ENCODE peak calls at places on chromosomes 11 and 22, in nine cellular contexts. B, T, S, I, X, L, U, M and W are unnamed samples.

GRCh38 chr22:22023581-22024137 is 41.1 kb upstream of the TOP3B start:
- DNase-seq in B (no peak), T (no peak), S (no peak), I (no peak), X (no peak), L (no peak), U (no peak), M (no peak), W (no peak)

GRCh38 chr22:49942565-49943404 is 17.8 kb upstream of the PIM3 start:
- DNase-seq in B (no peak), T (no peak), S (no peak), I (no peak), X (no peak), L (no peak), U (no peak), M (no peak), W (no peak)

GRCh38 chr11:13928566-13929251 is 33.8 kb upstream of the SPON1 start:
- DNase-seq in B (no peak), T (peak; percentile 67), S (peak; percentile 20), I (peak; percentile 54), X (peak; percentile 29), L (no peak), U (peak; percentile 16), M (no peak), W (no peak)

GRCh38 chr11:69481393-69481844 is at the start of gene LINC01488:
- DNase-seq in B (no peak), T (no peak), S (no peak), I (no peak), X (no peak), L (no peak), U (no peak), M (no peak), W (no peak)

GRCh38 chr11:128451651-128452470 is 135.5 kb downstream of the ETS1 start:
- DNase-seq in B (no peak), T (no peak), S (no peak), I (no peak), X (no peak), L (no peak), U (no peak), M (no peak), W (peak; percentile 81)

GRCh38 chr22:44616882-44617655 is 84.9 kb upstream of the PRR5 start:
- DNase-seq in B (no peak), T (no peak), S (no peak), I (no peak), X (no peak), L (no peak), U (no peak), M (no peak), W (no peak)

GRCh38 chr11:61054927-61055562 is 47.2 kb upstream of the CD5 start:
- DNase-seq in B (no peak), T (no peak), S (no peak), I (no peak), X (no peak), L (no peak), U (no peak), M (no peak), W (peak; percentile 57)

GRCh38 chr22:25564979-25565677 is 653 bp downstream of the GRK3 start:
- DNase-seq in B (peak; percentile 52), T (no peak), S (no peak), I (no peak), X (no peak), L (no peak), U (peak; percentile 9), M (no peak), W (peak; percentile 70)

GRCh38 chr11:1682225-1682901 is 14.6 kb upstream of the KRTAP5-6 start:
- DNase-seq in B (no peak), T (no peak), S (no peak), I (no peak), X (no peak), L (no peak), U (no peak), M (no peak), W (no peak)

GRCh38 chr22:23305321-23305910 is 125.1 kb downstream of the BCR start:
- DNase-seq in B (no peak), T (peak; percentile 89), S (peak; percentile 13), I (peak; percentile 39), X (no peak), L (no peak), U (peak; percentile 16), M (no peak), W (no peak)

GRCh38 chr11:109857637-109858036 is 235.6 kb upstream of the ZC3H12C start:
- DNase-seq in B (no peak), T (no peak), S (no peak), I (no peak), X (no peak), L (no peak), U (no peak), M (no peak), W (no peak)

GRCh38 chr22:44133161-44133560 is 47.6 kb upstream of the PARVG start:
- DNase-seq in B (no peak), T (no peak), S (no peak), I (no peak), X (no peak), L (no peak), U (no peak), M (no peak), W (peak; percentile 8)

GRCh38 chr11:42013656-42014201 is 554.3 kb upstream of the LRRC4C start:
- DNase-seq in B (no peak), T (no peak), S (no peak), I (no peak), X (no peak), L (no peak), U (no peak), M (no peak), W (no peak)